ENCODE peak calls at places on chromosomes 13 and 19, in six cellular contexts. One of them, this sample, is unnamed.

GRCh38 chr13:90686438-90686837 is 661.0 kb upstream of the MIR17HG start:
- DNase-seq in IMR-90: peak
- DNase-seq in NB4: no peak
- DNase-seq in tibial nerve: no peak
- DNase-seq in GM06990: no peak
- DNase-seq in tibial artery: no peak
- DNase-seq in this sample: peak

GRCh38 chr19:13037161-13037560 is 41.9 kb downstream of the NFIX start:
- DNase-seq in tibial artery: peak
- DNase-seq in GM06990: no peak
- DNase-seq in IMR-90: peak
- DNase-seq in tibial nerve: no peak
- DNase-seq in NB4: peak
- DNase-seq in this sample: peak

GRCh38 chr13:97119899-97120745 is 102.0 kb upstream of the MBNL2 start:
- DNase-seq in GM06990: no peak
- DNase-seq in tibial nerve: no peak
- DNase-seq in tibial artery: no peak
- DNase-seq in IMR-90: peak
- DNase-seq in NB4: no peak
- DNase-seq in this sample: peak

GRCh38 chr13:28463481-28463880 is 31.4 kb downstream of the FLT1 start:
- DNase-seq in tibial nerve: no peak
- DNase-seq in IMR-90: peak
- DNase-seq in NB4: no peak
- DNase-seq in tibial artery: no peak
- DNase-seq in GM06990: no peak
- DNase-seq in this sample: no peak

GRCh38 chr19:48569814-48570213 is 17.8 kb downstream of the SULT2B1 start:
- DNase-seq in IMR-90: peak
- DNase-seq in GM06990: no peak
- DNase-seq in tibial artery: no peak
- DNase-seq in tibial nerve: no peak
- DNase-seq in NB4: no peak
- DNase-seq in this sample: no peak

GRCh38 chr19:1076951-1077350 is 10.0 kb downstream of the ARHGAP45 start:
- DNase-seq in IMR-90: no peak
- DNase-seq in NB4: peak
- DNase-seq in GM06990: peak
- DNase-seq in tibial nerve: no peak
- DNase-seq in tibial artery: no peak
- DNase-seq in this sample: no peak

GRCh38 chr13:100773923-100774641 is 99.5 kb upstream of the TMTC4 start:
- DNase-seq in tibial artery: no peak
- DNase-seq in GM06990: no peak
- DNase-seq in IMR-90: no peak
- DNase-seq in NB4: no peak
- DNase-seq in tibial nerve: no peak
- DNase-seq in this sample: no peak

GRCh38 chr19:3142292-3142670 is 6.4 kb downstream of the GNA15 start:
- DNase-seq in NB4: peak
- DNase-seq in tibial artery: no peak
- DNase-seq in tibial nerve: no peak
- DNase-seq in IMR-90: peak
- DNase-seq in GM06990: no peak
- DNase-seq in this sample: no peak

GRCh38 chr19:46963093-46963734 is 56.4 kb upstream of the NPAS1 start:
- DNase-seq in IMR-90: peak
- DNase-seq in NB4: no peak
- DNase-seq in tibial nerve: no peak
- DNase-seq in tibial artery: no peak
- DNase-seq in GM06990: no peak
- DNase-seq in this sample: peak

GRCh38 chr19:57642396-57643046 is 9.6 kb downstream of the ZNF211 start:
- DNase-seq in NB4: no peak
- DNase-seq in tibial artery: no peak
- DNase-seq in tibial nerve: no peak
- DNase-seq in IMR-90: no peak
- DNase-seq in GM06990: no peak
- DNase-seq in this sample: no peak

GRCh38 chr13:50171585-50172282 is 156.5 kb downstream of the KCNRG start:
- DNase-seq in tibial artery: no peak
- DNase-seq in GM06990: no peak
- DNase-seq in NB4: no peak
- DNase-seq in tibial nerve: no peak
- DNase-seq in IMR-90: peak
- DNase-seq in this sample: peak

GRCh38 chr19:48468806-48469055 is 438 bp upstream of the CYTH2 start:
- DNase-seq in GM06990: no peak
- DNase-seq in IMR-90: no peak
- DNase-seq in tibial artery: no peak
- DNase-seq in tibial nerve: no peak
- DNase-seq in NB4: no peak
- DNase-seq in this sample: no peak

GRCh38 chr19:47187023-47187655 is 43.9 kb downstream of the BBC3 start:
- DNase-seq in IMR-90: no peak
- DNase-seq in NB4: no peak
- DNase-seq in tibial nerve: no peak
- DNase-seq in GM06990: no peak
- DNase-seq in tibial artery: no peak
- DNase-seq in this sample: no peak

GRCh38 chr13:27183561-27184147 is 12.0 kb upstream of the USP12 start:
- DNase-seq in tibial artery: no peak
- DNase-seq in IMR-90: peak
- DNase-seq in NB4: no peak
- DNase-seq in GM06990: no peak
- DNase-seq in tibial nerve: no peak
- DNase-seq in this sample: peak

GRCh38 chr13:53839461-53839860 is 810.8 kb downstream of the OLFM4 start:
- DNase-seq in IMR-90: no peak
- DNase-seq in tibial artery: no peak
- DNase-seq in NB4: no peak
- DNase-seq in GM06990: no peak
- DNase-seq in tibial nerve: no peak
- DNase-seq in this sample: no peak

GRCh38 chr13:114272977-114273376 is 8.4 kb upstream of the UPF3A start:
- DNase-seq in tibial nerve: no peak
- DNase-seq in IMR-90: no peak
- DNase-seq in tibial artery: no peak
- DNase-seq in NB4: peak
- DNase-seq in GM06990: no peak
- DNase-seq in this sample: no peak

GRCh38 chr13:41763772-41764171 is 197.1 kb downstream of the VWA8 start:
- DNase-seq in NB4: no peak
- DNase-seq in tibial artery: no peak
- DNase-seq in GM06990: no peak
- DNase-seq in tibial nerve: no peak
- DNase-seq in IMR-90: no peak
- DNase-seq in this sample: no peak

GRCh38 chr13:38905861-38906260 is 84.8 kb downstream of the STOML3 start:
- DNase-seq in NB4: no peak
- DNase-seq in tibial artery: no peak
- DNase-seq in GM06990: no peak
- DNase-seq in IMR-90: no peak
- DNase-seq in tibial nerve: no peak
- DNase-seq in this sample: no peak

GRCh38 chr13:31056650-31057275 is 104.9 kb downstream of the HSPH1 start:
- DNase-seq in tibial artery: no peak
- DNase-seq in IMR-90: peak
- DNase-seq in GM06990: no peak
- DNase-seq in tibial nerve: no peak
- DNase-seq in NB4: no peak
- DNase-seq in this sample: peak

GRCh38 chr19:52237771-52238400 is 31.5 kb upstream of the ZNF766 start:
- DNase-seq in NB4: peak
- DNase-seq in tibial artery: peak
- DNase-seq in tibial nerve: peak
- DNase-seq in GM06990: peak
- DNase-seq in IMR-90: peak
- DNase-seq in this sample: peak

GRCh38 chr19:19588546-19588945 is 29.9 kb downstream of the PBX4 start:
- DNase-seq in IMR-90: peak
- DNase-seq in NB4: no peak
- DNase-seq in GM06990: no peak
- DNase-seq in tibial artery: no peak
- DNase-seq in tibial nerve: no peak
- DNase-seq in this sample: no peak

GRCh38 chr13:99335603-99336002 is 28.4 kb upstream of the GPR183 start:
- DNase-seq in GM06990: no peak
- DNase-seq in tibial nerve: no peak
- DNase-seq in IMR-90: no peak
- DNase-seq in NB4: peak
- DNase-seq in tibial artery: no peak
- DNase-seq in this sample: no peak

DNA sequence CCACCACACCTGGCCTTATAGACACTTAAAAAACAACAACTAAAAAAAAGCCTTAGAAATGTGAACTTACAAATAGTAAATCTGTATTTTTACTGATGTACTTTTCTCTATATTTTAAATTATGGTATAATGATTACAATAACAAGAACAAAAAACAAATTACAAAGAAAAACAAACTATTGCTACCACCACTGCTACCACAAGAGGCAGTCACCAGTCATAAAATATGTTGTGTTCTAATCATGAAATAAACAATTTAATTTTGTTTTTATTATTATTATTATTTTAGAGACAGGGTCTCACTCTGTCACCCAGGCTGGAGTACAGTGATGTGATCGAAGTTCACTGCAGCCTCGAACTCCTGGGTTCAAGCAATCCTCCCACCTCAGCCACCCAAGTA is 72.2 kb downstream of the DIAPH3 start:
- DNase-seq in tibial nerve: no peak
- DNase-seq in GM06990: no peak
- DNase-seq in IMR-90: no peak
- DNase-seq in NB4: no peak
- DNase-seq in tibial artery: no peak
- DNase-seq in this sample: peak
- TF ChIP-seq CTCF in tibial nerve: no peak
- TF ChIP-seq CTCF in GM06990: no peak
- TF ChIP-seq CTCF in IMR-90: no peak
- TF ChIP-seq CTCF in NB4: no peak
- TF ChIP-seq CTCF in tibial artery: no peak
- TF ChIP-seq CTCF in this sample: peak

DNA sequence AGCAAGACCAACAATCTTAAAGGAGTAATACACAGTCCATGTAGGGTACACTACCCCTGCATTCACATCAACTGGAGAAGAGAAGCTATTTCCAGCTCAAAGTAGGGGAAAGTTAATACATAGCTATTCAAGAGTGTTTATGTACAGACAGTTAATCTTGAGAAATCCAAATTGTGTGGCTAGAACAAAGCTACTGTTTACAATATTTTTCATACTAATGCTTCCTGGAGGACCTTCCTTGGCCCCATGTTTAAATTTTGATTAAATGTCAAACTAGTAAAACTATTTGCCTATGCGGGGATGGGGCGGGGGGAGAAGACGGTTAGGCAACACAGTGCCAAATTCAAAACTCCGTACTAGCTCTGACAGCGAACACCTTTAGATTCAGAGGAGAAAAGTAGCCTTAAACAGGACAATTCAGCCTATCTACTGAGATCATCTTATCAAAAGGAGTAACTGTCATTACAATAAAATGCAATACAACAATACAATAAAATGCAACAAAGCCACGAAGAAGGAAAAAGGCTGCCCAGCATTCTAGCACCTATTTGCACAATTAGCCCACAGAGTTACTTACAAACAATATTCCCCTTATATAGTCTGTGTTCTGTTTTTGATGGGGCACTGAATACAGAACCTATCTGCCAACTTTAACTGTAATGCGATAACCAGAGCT is 29.1 kb downstream of the BRD4 start:
- DNase-seq in tibial artery: no peak
- DNase-seq in IMR-90: peak
- DNase-seq in GM06990: no peak
- DNase-seq in tibial nerve: no peak
- DNase-seq in NB4: no peak
- DNase-seq in this sample: peak
- H3K4me3 ChIP-seq in tibial artery: no peak
- H3K4me3 ChIP-seq in IMR-90: no peak
- H3K4me3 ChIP-seq in GM06990: no peak
- H3K4me3 ChIP-seq in tibial nerve: no peak
- H3K4me3 ChIP-seq in NB4: no peak
- H3K4me3 ChIP-seq in this sample: no peak

GRCh38 chr13:80374453-80374852 is 33.5 kb upstream of the SPRY2 start:
- DNase-seq in IMR-90: no peak
- DNase-seq in GM06990: no peak
- DNase-seq in tibial nerve: peak
- DNase-seq in NB4: no peak
- DNase-seq in tibial artery: peak
- DNase-seq in this sample: no peak

GRCh38 chr13:80379245-80379644 is 38.3 kb upstream of the SPRY2 start:
- DNase-seq in tibial nerve: no peak
- DNase-seq in IMR-90: peak
- DNase-seq in NB4: no peak
- DNase-seq in GM06990: no peak
- DNase-seq in tibial artery: no peak
- DNase-seq in this sample: peak

GRCh38 chr13:80371840-80372509 is 31.0 kb upstream of the SPRY2 start:
- DNase-seq in tibial artery: no peak
- DNase-seq in GM06990: no peak
- DNase-seq in tibial nerve: no peak
- DNase-seq in IMR-90: no peak
- DNase-seq in NB4: no peak
- DNase-seq in this sample: no peak

DNA sequence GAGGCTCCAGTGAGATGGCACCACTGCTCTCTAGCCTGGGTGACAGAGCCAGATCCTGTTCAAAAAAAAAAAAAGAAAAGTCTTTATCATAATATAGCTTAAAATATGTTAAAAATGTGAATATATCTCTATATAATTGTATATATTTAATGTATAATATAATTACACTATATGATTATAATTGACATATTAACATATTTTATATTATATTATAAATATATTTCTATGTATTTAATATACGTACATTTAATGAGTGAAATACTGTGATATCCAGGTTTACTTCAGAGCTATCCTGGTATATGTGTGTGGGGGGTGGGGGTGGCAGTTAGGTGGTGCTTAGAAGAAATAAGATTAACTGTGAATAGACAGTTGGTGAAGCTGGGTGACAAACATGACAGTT is 35.6 kb upstream of the SPRY2 start:
- DNase-seq in GM06990: no peak
- DNase-seq in NB4: no peak
- DNase-seq in tibial artery: no peak
- DNase-seq in IMR-90: no peak
- DNase-seq in tibial nerve: no peak
- DNase-seq in this sample: no peak
- TF ChIP-seq CTCF in GM06990: no peak
- TF ChIP-seq CTCF in NB4: no peak
- TF ChIP-seq CTCF in tibial artery: no peak
- TF ChIP-seq CTCF in IMR-90: no peak
- TF ChIP-seq CTCF in tibial nerve: no peak
- TF ChIP-seq CTCF in this sample: no peak

GRCh38 chr13:46896346-46897138 is at the start of gene HTR2A:
- DNase-seq in GM06990: no peak
- DNase-seq in IMR-90: peak
- DNase-seq in NB4: peak
- DNase-seq in tibial artery: no peak
- DNase-seq in tibial nerve: no peak
- DNase-seq in this sample: peak
- H3K4me3 ChIP-seq in GM06990: no peak
- H3K4me3 ChIP-seq in IMR-90: peak
- H3K4me3 ChIP-seq in NB4: peak
- H3K4me3 ChIP-seq in tibial artery: peak
- H3K4me3 ChIP-seq in tibial nerve: peak
- H3K4me3 ChIP-seq in this sample: peak

This sample was measured in choroid plexus epithelial cell.